ENCODE peak calls at places on chromosome 5, in five cellular contexts. X is AG20443, C is amniotic stem cell, H is astrocyte of the spinal cord, A is stromal cell of bone marrow. Y is an unnamed sample.

GRCh38 chr5:87267574-87268125 is at the start of gene RASA1:
- DNase-seq in C (peak), H (peak), X (peak), A (peak), Y (peak)

GRCh38 chr5:37133939-37134338 is 115.2 kb downstream of the CPLANE1 start:
- DNase-seq in C (no peak), A (peak), X (peak), H (peak), Y (no peak)

GRCh38 chr5:142492781-142493281 is 168.0 kb upstream of the SPRY4 start:
- DNase-seq in X (peak), H (peak), C (no peak), A (no peak), Y (no peak)

GRCh38 chr5:126624534-126624933 is 23.8 kb downstream of the PHAX start:
- DNase-seq in X (peak), A (peak), H (peak), C (peak), Y (no peak)

GRCh38 chr5:181205735-181206401 is 872 bp upstream of the TRIM7 start:
- DNase-seq in A (no peak), X (no peak), H (no peak), C (no peak), Y (no peak)

GRCh38 chr5:138666226-138666742 is 86.9 kb upstream of the CTNNA1 start:
- DNase-seq in A (no peak), H (no peak), X (no peak), C (no peak), Y (no peak)

GRCh38 chr5:115151208-115151805 is 18.4 kb downstream of the TRIM36 start:
- DNase-seq in H (no peak), X (no peak), C (no peak), A (no peak), Y (no peak)

GRCh38 chr5:33321026-33321425 is 119.7 kb upstream of the TARS1 start:
- DNase-seq in C (peak), A (peak), X (peak), H (peak), Y (peak)

GRCh38 chr5:32754251-32754650 is 43.1 kb downstream of the NPR3 start:
- DNase-seq in A (no peak), H (no peak), X (no peak), C (no peak), Y (no peak)

GRCh38 chr5:63262191-63262981 is 683.8 kb downstream of the LRRC70 start:
- DNase-seq in C (no peak), A (peak), H (peak), X (no peak), Y (no peak)

GRCh38 chr5:104189031-104189430 is 626.4 kb upstream of the NUDT12 start:
- DNase-seq in C (no peak), X (no peak), A (peak), H (peak), Y (no peak)

GRCh38 chr5:132064140-132064539 is 3.7 kb downstream of the IL3 start:
- DNase-seq in H (no peak), A (no peak), X (no peak), C (no peak), Y (no peak)

GRCh38 chr5:98940586-98940985 is 11.8 kb upstream of the CHD1 start:
- DNase-seq in C (no peak), H (no peak), X (peak), A (peak), Y (no peak)

GRCh38 chr5:129271309-129271708 is 176.8 kb downstream of the ISOC1 start:
- DNase-seq in H (no peak), X (no peak), A (no peak), C (no peak), Y (no peak)

GRCh38 chr5:108093186-108093585 is 288.7 kb downstream of the FBXL17 start:
- DNase-seq in X (peak), A (peak), C (no peak), H (peak), Y (no peak)

GRCh38 chr5:171450423-171451246 is 31.2 kb downstream of the FGF18 start:
- DNase-seq in H (peak), C (peak), A (peak), X (peak), Y (peak)

Y was measured in mucosa of gallbladder.